ENCODE peak calls at places on chromosomes 11 and 22, in seven cellular contexts. One of them, this sample, is unnamed.
A peak's percentile ranks its signal among the peaks of the same experiment; 100 is the strongest.

GRCh38 chr11:12783765-12784164 is 109.5 kb downstream of the TEAD1 start:
- DNase-seq in ovary: no peak
- DNase-seq in K562: no peak
- DNase-seq in colonic mucosa: no peak
- DNase-seq in uterus: no peak
- DNase-seq in IMR-90: no peak
- DNase-seq in esophagus squamous epithelium: no peak
- DNase-seq in this sample: no peak

GRCh38 chr11:59180168-59180567 is 8.2 kb downstream of the DTX4 start:
- DNase-seq in ovary: no peak
- DNase-seq in K562: no peak
- DNase-seq in colonic mucosa: no peak
- DNase-seq in uterus: no peak
- DNase-seq in IMR-90: no peak
- DNase-seq in esophagus squamous epithelium: no peak
- DNase-seq in this sample: no peak

GRCh38 chr22:30541979-30542810 is 4.3 kb downstream of the SEC14L6 start:
- DNase-seq in ovary: peak; percentile 40
- DNase-seq in K562: peak; percentile 34
- DNase-seq in colonic mucosa: no peak
- DNase-seq in uterus: no peak
- DNase-seq in IMR-90: no peak
- DNase-seq in esophagus squamous epithelium: no peak
- DNase-seq in this sample: no peak

GRCh38 chr11:76664578-76665061 is 5.9 kb downstream of the LRRC32 start:
- DNase-seq in ovary: no peak
- DNase-seq in K562: peak; percentile 70
- DNase-seq in colonic mucosa: no peak
- DNase-seq in uterus: no peak
- DNase-seq in IMR-90: no peak
- DNase-seq in esophagus squamous epithelium: no peak
- DNase-seq in this sample: no peak

GRCh38 chr11:126487711-126488110 is 132.2 kb downstream of the ST3GAL4 start:
- DNase-seq in ovary: no peak
- DNase-seq in K562: no peak
- DNase-seq in colonic mucosa: no peak
- DNase-seq in uterus: no peak
- DNase-seq in IMR-90: no peak
- DNase-seq in esophagus squamous epithelium: no peak
- DNase-seq in this sample: no peak

GRCh38 chr11:71489311-71490043 is 36.5 kb downstream of the NADSYN1 start:
- DNase-seq in ovary: no peak
- DNase-seq in K562: no peak
- DNase-seq in colonic mucosa: no peak
- DNase-seq in uterus: no peak
- DNase-seq in IMR-90: peak; percentile 82
- DNase-seq in esophagus squamous epithelium: no peak
- DNase-seq in this sample: peak; percentile 1

GRCh38 chr11:88384678-88385015 is 47.1 kb upstream of the CTSC start:
- DNase-seq in ovary: no peak
- DNase-seq in K562: no peak
- DNase-seq in colonic mucosa: no peak
- DNase-seq in uterus: no peak
- DNase-seq in IMR-90: peak; percentile 49
- DNase-seq in esophagus squamous epithelium: no peak
- DNase-seq in this sample: peak; percentile 31

GRCh38 chr22:41021039-41021654 is 70.0 kb downstream of the RBX1 start:
- DNase-seq in ovary: peak; percentile 46
- DNase-seq in K562: no peak
- DNase-seq in colonic mucosa: peak; percentile 34
- DNase-seq in uterus: peak; percentile 24
- DNase-seq in IMR-90: no peak
- DNase-seq in esophagus squamous epithelium: no peak
- DNase-seq in this sample: no peak

GRCh38 chr22:37351268-37351667 is 69.0 kb downstream of the CYTH4 start:
- DNase-seq in ovary: no peak
- DNase-seq in K562: no peak
- DNase-seq in colonic mucosa: no peak
- DNase-seq in uterus: no peak
- DNase-seq in IMR-90: no peak
- DNase-seq in esophagus squamous epithelium: no peak
- DNase-seq in this sample: no peak

GRCh38 chr22:38802671-38803121 is 8.8 kb upstream of the DNAL4 start:
- DNase-seq in ovary: no peak
- DNase-seq in K562: peak; percentile 13
- DNase-seq in colonic mucosa: peak; percentile 28
- DNase-seq in uterus: peak; percentile 58
- DNase-seq in IMR-90: peak; percentile 95
- DNase-seq in esophagus squamous epithelium: no peak
- DNase-seq in this sample: peak; percentile 94
- H3K4me3 ChIP-seq in ovary: no peak overlapping the region
- H3K4me3 ChIP-seq in K562: no peak overlapping the region
- H3K4me3 ChIP-seq in colonic mucosa: no peak overlapping the region
- H3K4me3 ChIP-seq in uterus: no peak overlapping the region
- H3K4me3 ChIP-seq in IMR-90: no peak overlapping the region
- H3K4me3 ChIP-seq in esophagus squamous epithelium: no peak overlapping the region
- H3K4me3 ChIP-seq in this sample: no peak overlapping the region

GRCh38 chr11:1532606-1533341 is 39.3 kb downstream of the DUSP8 start:
- DNase-seq in ovary: no peak
- DNase-seq in K562: no peak
- DNase-seq in colonic mucosa: no peak
- DNase-seq in uterus: no peak
- DNase-seq in IMR-90: no peak
- DNase-seq in esophagus squamous epithelium: no peak
- DNase-seq in this sample: peak; percentile 23
- H3K4me3 ChIP-seq in ovary: no peak overlapping the region
- H3K4me3 ChIP-seq in K562: no peak overlapping the region
- H3K4me3 ChIP-seq in colonic mucosa: no peak overlapping the region
- H3K4me3 ChIP-seq in uterus: no peak overlapping the region
- H3K4me3 ChIP-seq in IMR-90: no peak overlapping the region
- H3K4me3 ChIP-seq in esophagus squamous epithelium: no peak overlapping the region
- H3K4me3 ChIP-seq in this sample: no peak overlapping the region

DNA sequence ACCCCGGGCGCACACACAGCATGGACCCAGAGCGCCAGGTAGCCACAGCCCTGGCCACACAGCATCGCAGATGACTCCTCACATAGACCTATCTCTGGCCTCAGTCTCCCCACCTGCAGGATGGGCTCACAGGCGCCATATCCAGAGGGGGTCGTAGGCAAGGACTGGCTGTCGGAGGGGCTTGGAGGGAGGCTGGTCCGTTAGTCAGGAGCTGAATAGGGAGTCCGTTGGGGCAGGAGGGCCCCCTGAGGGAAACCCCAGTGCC is 2.1 kb downstream of the PLXNB2 start:
- DNase-seq in ovary: peak; percentile 68
- DNase-seq in K562: no peak
- DNase-seq in colonic mucosa: no peak
- DNase-seq in uterus: no peak
- DNase-seq in IMR-90: no peak
- DNase-seq in esophagus squamous epithelium: no peak
- DNase-seq in this sample: no peak
- H3K4me3 ChIP-seq in ovary: peak overlapping the region; percentile 76
- H3K4me3 ChIP-seq in K562: no peak overlapping the region
- H3K4me3 ChIP-seq in colonic mucosa: peak overlapping the region; percentile 91
- H3K4me3 ChIP-seq in uterus: peak overlapping the region; percentile 61
- H3K4me3 ChIP-seq in IMR-90: peak overlapping the region; percentile 5
- H3K4me3 ChIP-seq in esophagus squamous epithelium: peak overlapping the region; percentile 95
- H3K4me3 ChIP-seq in this sample: peak overlapping the region; percentile 87

GRCh38 chr11:119091083-119091650 is 6.5 kb downstream of the HMBS start:
- DNase-seq in ovary: no peak
- DNase-seq in K562: peak; percentile 8
- DNase-seq in colonic mucosa: no peak
- DNase-seq in uterus: no peak
- DNase-seq in IMR-90: peak; percentile 50
- DNase-seq in esophagus squamous epithelium: no peak
- DNase-seq in this sample: peak; percentile 32

GRCh38 chr11:119093666-119093950 is 8.0 kb downstream of the DPAGT1 start:
- DNase-seq in ovary: no peak
- DNase-seq in K562: no peak
- DNase-seq in colonic mucosa: no peak
- DNase-seq in uterus: no peak
- DNase-seq in IMR-90: no peak
- DNase-seq in esophagus squamous epithelium: no peak
- DNase-seq in this sample: no peak

GRCh38 chr11:119093951-119094815 is 7.5 kb downstream of the DPAGT1 start:
- DNase-seq in ovary: peak; percentile 64
- DNase-seq in K562: peak; percentile 6
- DNase-seq in colonic mucosa: peak; percentile 45
- DNase-seq in uterus: peak; percentile 44
- DNase-seq in IMR-90: peak; percentile 38
- DNase-seq in esophagus squamous epithelium: no peak
- DNase-seq in this sample: peak; percentile 38

GRCh38 chr11:119092880-119093665 is 8.4 kb downstream of the HMBS start:
- DNase-seq in ovary: no peak
- DNase-seq in K562: peak; percentile 5
- DNase-seq in colonic mucosa: no peak
- DNase-seq in uterus: no peak
- DNase-seq in IMR-90: peak; percentile 42
- DNase-seq in esophagus squamous epithelium: no peak
- DNase-seq in this sample: peak; percentile 41

GRCh38 chr11:119091966-119092879 is 7.5 kb downstream of the HMBS start:
- DNase-seq in ovary: no peak
- DNase-seq in K562: peak; percentile 10
- DNase-seq in colonic mucosa: no peak
- DNase-seq in uterus: no peak
- DNase-seq in IMR-90: no peak
- DNase-seq in esophagus squamous epithelium: no peak
- DNase-seq in this sample: no peak
- H3K4me3 ChIP-seq in ovary: no peak overlapping the region
- H3K4me3 ChIP-seq in K562: peak overlapping the region; percentile 94
- H3K4me3 ChIP-seq in colonic mucosa: no peak overlapping the region
- H3K4me3 ChIP-seq in uterus: no peak overlapping the region
- H3K4me3 ChIP-seq in IMR-90: no peak overlapping the region
- H3K4me3 ChIP-seq in esophagus squamous epithelium: peak overlapping the region; percentile 92
- H3K4me3 ChIP-seq in this sample: peak overlapping the region; percentile 75

GRCh38 chr11:14364322-14364721 is 5.3 kb upstream of the RRAS2 start:
- DNase-seq in ovary: no peak
- DNase-seq in K562: no peak
- DNase-seq in colonic mucosa: no peak
- DNase-seq in uterus: no peak
- DNase-seq in IMR-90: peak; percentile 38
- DNase-seq in esophagus squamous epithelium: no peak
- DNase-seq in this sample: no peak
- H3K4me3 ChIP-seq in ovary: no peak overlapping the region
- H3K4me3 ChIP-seq in K562: no peak overlapping the region
- H3K4me3 ChIP-seq in colonic mucosa: no peak overlapping the region
- H3K4me3 ChIP-seq in uterus: no peak overlapping the region
- H3K4me3 ChIP-seq in IMR-90: no peak overlapping the region
- H3K4me3 ChIP-seq in esophagus squamous epithelium: no peak overlapping the region
- H3K4me3 ChIP-seq in this sample: no peak overlapping the region